ENCODE peak calls at places on chromosome 12, in six cellular contexts. P is A549, Q is GM12878, V is K562, T is upper lobe of left lung, L is HepG2. Z is an unnamed sample.

GRCh38 chr12:55931317-55931779 is 386 bp downstream of the DGKA start:
- ATAC-seq in T (no peak), V (no peak), P (no peak), Q (no peak), L (no peak), Z (no peak)

GRCh38 chr12:1926274-1926673 is 7.8 kb upstream of the CACNA2D4 start:
- ATAC-seq in V (no peak), L (no peak), P (no peak), T (no peak), Q (no peak), Z (no peak)

GRCh38 chr12:116651089-116651488 is 86.8 kb downstream of the SPRING1 start:
- ATAC-seq in Q (no peak), P (no peak), T (no peak), L (no peak), V (no peak), Z (no peak)

GRCh38 chr12:646303-647038 is 16.8 kb downstream of the NINJ2 start:
- ATAC-seq in L (peak; percentile 89), Q (no peak), P (peak; percentile 47), T (peak; percentile 42), V (peak; percentile 8), Z (peak; percentile 60)

GRCh38 chr12:65487679-65488078 is 209.2 kb downstream of the MSRB3 start:
- ATAC-seq in Q (no peak), P (no peak), V (no peak), L (no peak), T (no peak), Z (no peak)

GRCh38 chr12:716506-716905 is 35.9 kb upstream of the WNK1 start:
- ATAC-seq in V (peak; percentile 75), P (no peak), Q (no peak), T (no peak), L (no peak), Z (no peak)

GRCh38 chr12:19951664-19952063 is 416.7 kb upstream of the PDE3A start:
- ATAC-seq in V (no peak), Q (no peak), P (no peak), L (no peak), T (no peak), Z (no peak)

GRCh38 chr12:89700191-89700810 is 8.3 kb downstream of the ATP2B1 start:
- ATAC-seq in L (no peak), T (peak; percentile 55), V (no peak), P (peak; percentile 64), Q (no peak), Z (no peak)

GRCh38 chr12:15256760-15257159 is 35.5 kb upstream of the RERG start:
- ATAC-seq in Q (no peak), T (no peak), L (no peak), P (no peak), V (no peak), Z (peak; percentile 89)

GRCh38 chr12:89261210-89261609 is 91.1 kb downstream of the DUSP6 start:
- ATAC-seq in L (no peak), V (no peak), Q (no peak), T (no peak), P (no peak), Z (no peak)

GRCh38 chr12:107663277-107663676 is 22.3 kb upstream of the PWP1 start:
- ATAC-seq in L (no peak), T (no peak), Q (no peak), V (no peak), P (no peak), Z (no peak)

GRCh38 chr12:90683871-90684270 is 271.1 kb downstream of the CCER1 start:
- ATAC-seq in Q (no peak), T (no peak), P (no peak), V (no peak), L (no peak), Z (no peak)

GRCh38 chr12:28543021-28543890 is 353.0 kb downstream of the CCDC91 start:
- ATAC-seq in P (no peak), Q (peak; percentile 95), V (peak; percentile 85), T (no peak), L (no peak), Z (no peak)

GRCh38 chr12:25800101-25800500 is 158.4 kb upstream of the RASSF8 start:
- ATAC-seq in Q (no peak), V (no peak), P (no peak), T (no peak), L (no peak), Z (no peak)

GRCh38 chr12:113744802-113745395 is 221.2 kb downstream of the RBM19 start:
- ATAC-seq in T (no peak), Q (no peak), V (peak; percentile 21), P (no peak), L (no peak), Z (no peak)

GRCh38 chr12:12007001-12007712 is 63.6 kb upstream of the BCL2L14 start:
- ATAC-seq in T (no peak), L (no peak), P (no peak), Q (peak; percentile 1), V (no peak), Z (no peak)

GRCh38 chr12:108479364-108480070 is 35.6 kb upstream of the FICD start:
- ATAC-seq in P (no peak), T (no peak), Q (peak; percentile 45), V (no peak), L (no peak), Z (no peak)

GRCh38 chr12:100716658-100716948 is 78.0 kb upstream of the ANO4 start:
- ATAC-seq in Q (no peak), T (no peak), V (no peak), L (peak; percentile 23), P (no peak), Z (no peak)

GRCh38 chr12:4030938-4031702 is 157.9 kb upstream of the PARP11 start:
- ATAC-seq in T (peak; percentile 96), V (peak; percentile 64), P (peak; percentile 99), L (peak; percentile 42), Q (peak; percentile 91), Z (peak; percentile 99)
- TF ChIP-seq EP300 in T (peak; percentile 46), V (no peak), P (peak; percentile 34), L (no peak), Q (no peak), Z (no peak)

GRCh38 chr12:102481705-102482104 is 1.3 kb upstream of the IGF1 start:
- ATAC-seq in Q (no peak), V (no peak), L (no peak), P (no peak), T (no peak), Z (no peak)

GRCh38 chr12:102479984-102480383 is 379 bp downstream of the IGF1 start:
- ATAC-seq in L (no peak), P (no peak), V (no peak), T (no peak), Q (no peak), Z (no peak)

GRCh38 chr12:102478416-102479098 is 1.8 kb downstream of the IGF1 start:
- ATAC-seq in V (peak; percentile 20), T (no peak), Q (peak; percentile 80), L (no peak), P (no peak), Z (no peak)

GRCh38 chr12:102479099-102479887 is 1.1 kb downstream of the IGF1 start:
- ATAC-seq in T (peak; percentile 21), P (no peak), L (no peak), Q (peak; percentile 54), V (peak; percentile 12), Z (no peak)

DNA sequence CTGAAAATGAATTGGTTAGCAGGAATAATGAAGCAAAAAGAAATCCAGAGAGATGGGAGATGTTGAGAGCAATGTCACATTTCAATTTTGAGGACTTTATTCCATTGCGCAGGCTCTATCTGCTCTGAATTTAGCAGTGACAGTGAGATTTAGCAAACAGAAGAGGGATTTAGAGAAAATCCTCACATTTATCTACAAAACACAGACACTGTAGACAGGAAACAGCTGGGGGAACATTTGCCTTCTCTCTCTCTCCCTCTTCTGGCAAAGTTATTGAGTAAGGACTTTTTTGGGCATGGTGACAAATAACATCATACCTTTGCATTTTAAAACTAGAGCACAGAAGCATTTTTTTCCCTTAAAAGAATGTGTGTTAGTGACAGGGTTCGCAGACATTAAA is at the start of gene IGF1:
- ATAC-seq in L (no peak), P (no peak), T (no peak), V (peak; percentile 79), Q (no peak), Z (peak; percentile 66)
- H3K4me3 ChIP-seq in L (no peak within 1 kb of the TSS), P (no peak within 1 kb of the TSS), T (peak within 1 kb of the TSS; percentile 25), V (peak within 1 kb of the TSS; percentile 23), Q (peak within 1 kb of the TSS; percentile 59), Z (peak within 1 kb of the TSS; percentile 43)

DNA sequence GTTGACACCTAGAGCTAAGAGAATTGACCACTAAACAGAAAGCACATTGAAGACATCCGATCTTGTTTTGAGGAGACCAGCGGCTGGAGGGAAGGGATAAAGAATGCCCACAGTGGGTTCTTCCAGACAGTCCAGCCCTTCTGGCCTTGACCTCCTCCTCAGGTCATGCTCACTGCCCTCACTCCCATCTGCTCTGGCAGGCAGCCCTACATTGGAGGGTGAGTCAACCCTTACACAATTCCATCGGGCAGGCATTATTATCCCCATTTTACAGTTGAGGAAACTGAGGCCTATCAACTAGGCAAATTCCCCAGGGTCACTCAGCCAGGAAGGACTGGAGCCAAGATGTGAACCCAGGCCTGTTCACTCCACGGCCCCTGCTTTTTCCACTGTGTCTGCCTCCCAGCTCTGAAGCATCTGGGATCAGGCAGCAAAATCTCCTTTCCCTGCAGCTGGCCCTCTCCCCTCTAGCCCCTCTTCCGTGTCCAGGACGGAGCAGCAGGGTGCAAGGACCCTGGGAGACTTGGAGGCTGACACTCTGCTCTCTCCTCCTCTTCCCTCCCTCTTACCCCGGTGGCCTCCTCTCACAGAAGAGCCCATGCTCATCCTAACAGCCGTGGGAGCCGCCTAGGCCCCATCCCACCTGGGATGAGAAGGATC is 5.3 kb downstream of the SCNN1A start:
- ATAC-seq in Q (no peak), P (no peak), V (no peak), L (no peak), T (no peak), Z (no peak)
- H3K4me1 ChIP-seq in Q (peaks cover 13% of the 10 kb centered on the region), P (peaks cover 75% of the 10 kb centered on the region), V (peaks cover 35% of the 10 kb centered on the region), L (peaks cover 74% of the 10 kb centered on the region), T (peaks cover 47% of the 10 kb centered on the region), Z (peaks cover 15% of the 10 kb centered on the region)

GRCh38 chr12:51012570-51013236 is 13.5 kb downstream of the SLC11A2 start:
- ATAC-seq in Q (no peak), L (no peak), T (no peak), P (no peak), V (no peak), Z (no peak)

GRCh38 chr12:51008329-51008728 is 17.9 kb downstream of the SLC11A2 start:
- ATAC-seq in P (no peak), Q (no peak), L (no peak), V (no peak), T (no peak), Z (no peak)

GRCh38 chr12:51011960-51012359 is 14.2 kb downstream of the SLC11A2 start:
- ATAC-seq in P (no peak), Q (no peak), V (peak; percentile 76), L (no peak), T (no peak), Z (no peak)

GRCh38 chr12:51005671-51006070 is 20.5 kb downstream of the SLC11A2 start:
- ATAC-seq in T (peak; percentile 68), Q (no peak), V (no peak), P (no peak), L (no peak), Z (no peak)

GRCh38 chr12:51009038-51009437 is 17.1 kb downstream of the SLC11A2 start:
- ATAC-seq in Q (peak; percentile 67), T (peak; percentile 76), V (no peak), L (no peak), P (no peak), Z (peak; percentile 61)
- TF ChIP-seq EP300 in Q (no peak), T (no peak), V (no peak), L (no peak), P (no peak), Z (no peak)

GRCh38 chr12:62604373-62604772 is 137.7 kb downstream of the MON2 start:
- ATAC-seq in Q (no peak), T (no peak), P (no peak), V (no peak), L (no peak), Z (no peak)
- H3K4me3 ChIP-seq in Q (peak overlapping the region; percentile 77), T (peak overlapping the region; percentile 66), P (peak overlapping the region; percentile 65), V (peak overlapping the region; percentile 73), L (peak overlapping the region; percentile 88), Z (peak overlapping the region; percentile 85)

Z was measured in gastroesophageal sphincter.